ENCODE peak calls at places on chromosomes 1 and 21, in ten cellular contexts. One of them, this sample, is unnamed.
A peak's percentile ranks its signal among the peaks of the same experiment; 100 is the strongest.

GRCh38 chr1:24506706-24507422 is 4.2 kb downstream of the RCAN3 start:
- DNase-seq in GM03348: no peak
- DNase-seq in NCI-H748 treated with DMSO at 0.1 percent for 48 hours: no peak
- DNase-seq in iris pigment epithelial cell: no peak
- DNase-seq in omental fat pad: no peak
- DNase-seq in EL: no peak
- DNase-seq in brain pericyte: no peak
- DNase-seq in colonic mucosa: no peak
- DNase-seq in mesendoderm: peak; percentile 74
- DNase-seq in DMS53: no peak
- DNase-seq in this sample: no peak

GRCh38 chr1:21384620-21385019 is 55.3 kb upstream of the NBPF3 start:
- DNase-seq in GM03348: no peak
- DNase-seq in NCI-H748 treated with DMSO at 0.1 percent for 48 hours: no peak
- DNase-seq in iris pigment epithelial cell: no peak
- DNase-seq in omental fat pad: no peak
- DNase-seq in EL: no peak
- DNase-seq in brain pericyte: no peak
- DNase-seq in colonic mucosa: no peak
- DNase-seq in mesendoderm: no peak
- DNase-seq in DMS53: no peak
- DNase-seq in this sample: no peak

GRCh38 chr1:109133815-109134214 is 19.9 kb downstream of the ELAPOR1 start:
- DNase-seq in GM03348: no peak
- DNase-seq in NCI-H748 treated with DMSO at 0.1 percent for 48 hours: no peak
- DNase-seq in iris pigment epithelial cell: no peak
- DNase-seq in omental fat pad: no peak
- DNase-seq in EL: no peak
- DNase-seq in brain pericyte: no peak
- DNase-seq in colonic mucosa: peak; percentile 62
- DNase-seq in mesendoderm: no peak
- DNase-seq in DMS53: no peak
- DNase-seq in this sample: no peak

GRCh38 chr21:38800924-38801744 is 4.6 kb upstream of the ETS2 start:
- DNase-seq in GM03348: no peak
- DNase-seq in NCI-H748 treated with DMSO at 0.1 percent for 48 hours: no peak
- DNase-seq in iris pigment epithelial cell: no peak
- DNase-seq in omental fat pad: no peak
- DNase-seq in EL: no peak
- DNase-seq in brain pericyte: no peak
- DNase-seq in colonic mucosa: no peak
- DNase-seq in mesendoderm: no peak
- DNase-seq in DMS53: no peak
- DNase-seq in this sample: no peak

GRCh38 chr1:165369255-165369848 is 12.8 kb upstream of the LMX1A start:
- DNase-seq in GM03348: peak; percentile 82
- DNase-seq in NCI-H748 treated with DMSO at 0.1 percent for 48 hours: peak; percentile 22
- DNase-seq in iris pigment epithelial cell: peak; percentile 31
- DNase-seq in omental fat pad: no peak
- DNase-seq in EL: peak; percentile 41
- DNase-seq in brain pericyte: no peak
- DNase-seq in colonic mucosa: peak; percentile 60
- DNase-seq in mesendoderm: peak; percentile 56
- DNase-seq in DMS53: peak; percentile 65
- DNase-seq in this sample: no peak

GRCh38 chr1:162406811-162407210 is 5.1 kb downstream of the SH2D1B start:
- DNase-seq in GM03348: no peak
- DNase-seq in NCI-H748 treated with DMSO at 0.1 percent for 48 hours: no peak
- DNase-seq in iris pigment epithelial cell: peak; percentile 62
- DNase-seq in omental fat pad: no peak
- DNase-seq in EL: peak; percentile 20
- DNase-seq in brain pericyte: no peak
- DNase-seq in colonic mucosa: no peak
- DNase-seq in mesendoderm: no peak
- DNase-seq in DMS53: no peak
- DNase-seq in this sample: no peak

GRCh38 chr1:16207318-16208269 is 4.9 kb downstream of the ARHGEF19 start:
- DNase-seq in GM03348: peak; percentile 17
- DNase-seq in NCI-H748 treated with DMSO at 0.1 percent for 48 hours: no peak
- DNase-seq in iris pigment epithelial cell: no peak
- DNase-seq in omental fat pad: no peak
- DNase-seq in EL: peak; percentile 65
- DNase-seq in brain pericyte: no peak
- DNase-seq in colonic mucosa: peak; percentile 40
- DNase-seq in mesendoderm: peak; percentile 67
- DNase-seq in DMS53: no peak
- DNase-seq in this sample: no peak

GRCh38 chr1:202852163-202852904 is 36.6 kb downstream of the RABIF start:
- DNase-seq in GM03348: peak; percentile 48
- DNase-seq in NCI-H748 treated with DMSO at 0.1 percent for 48 hours: no peak
- DNase-seq in iris pigment epithelial cell: peak; percentile 76
- DNase-seq in omental fat pad: no peak
- DNase-seq in EL: peak; percentile 69
- DNase-seq in brain pericyte: no peak
- DNase-seq in colonic mucosa: peak; percentile 46
- DNase-seq in mesendoderm: peak; percentile 93
- DNase-seq in DMS53: peak; percentile 65
- DNase-seq in this sample: no peak

GRCh38 chr1:30381671-30382365 is 341.6 kb downstream of the MATN1 start:
- DNase-seq in GM03348: no peak
- DNase-seq in NCI-H748 treated with DMSO at 0.1 percent for 48 hours: no peak
- DNase-seq in iris pigment epithelial cell: no peak
- DNase-seq in omental fat pad: no peak
- DNase-seq in EL: no peak
- DNase-seq in brain pericyte: no peak
- DNase-seq in colonic mucosa: no peak
- DNase-seq in mesendoderm: no peak
- DNase-seq in DMS53: no peak
- DNase-seq in this sample: no peak

GRCh38 chr21:44051462-44051941 is 39.4 kb downstream of the TRAPPC10 start:
- DNase-seq in GM03348: no peak
- DNase-seq in NCI-H748 treated with DMSO at 0.1 percent for 48 hours: no peak
- DNase-seq in iris pigment epithelial cell: no peak
- DNase-seq in omental fat pad: no peak
- DNase-seq in EL: no peak
- DNase-seq in brain pericyte: peak; percentile 91
- DNase-seq in colonic mucosa: no peak
- DNase-seq in mesendoderm: no peak
- DNase-seq in DMS53: no peak
- DNase-seq in this sample: peak; percentile 75

GRCh38 chr1:60281360-60281932 is 207.9 kb upstream of the C1orf87 start:
- DNase-seq in GM03348: peak; percentile 75
- DNase-seq in NCI-H748 treated with DMSO at 0.1 percent for 48 hours: peak; percentile 83
- DNase-seq in iris pigment epithelial cell: peak; percentile 91
- DNase-seq in omental fat pad: peak; percentile 24
- DNase-seq in EL: peak; percentile 62
- DNase-seq in brain pericyte: peak; percentile 70
- DNase-seq in colonic mucosa: peak; percentile 68
- DNase-seq in mesendoderm: peak; percentile 88
- DNase-seq in DMS53: peak; percentile 99
- DNase-seq in this sample: peak; percentile 78

GRCh38 chr1:180923024-180923841 is 10.5 kb downstream of the KIAA1614 start:
- DNase-seq in GM03348: no peak
- DNase-seq in NCI-H748 treated with DMSO at 0.1 percent for 48 hours: no peak
- DNase-seq in iris pigment epithelial cell: peak; percentile 33
- DNase-seq in omental fat pad: no peak
- DNase-seq in EL: peak; percentile 56
- DNase-seq in brain pericyte: no peak
- DNase-seq in colonic mucosa: no peak
- DNase-seq in mesendoderm: peak; percentile 99
- DNase-seq in DMS53: no peak
- DNase-seq in this sample: no peak

GRCh38 chr1:20194224-20194623 is 7.9 kb upstream of the PLA2G2C start:
- DNase-seq in GM03348: no peak
- DNase-seq in NCI-H748 treated with DMSO at 0.1 percent for 48 hours: no peak
- DNase-seq in iris pigment epithelial cell: no peak
- DNase-seq in omental fat pad: no peak
- DNase-seq in EL: no peak
- DNase-seq in brain pericyte: no peak
- DNase-seq in colonic mucosa: no peak
- DNase-seq in mesendoderm: no peak
- DNase-seq in DMS53: no peak
- DNase-seq in this sample: no peak

GRCh38 chr21:44300262-44300959 is 558 bp downstream of the PFKL start:
- DNase-seq in GM03348: peak; percentile 95
- DNase-seq in NCI-H748 treated with DMSO at 0.1 percent for 48 hours: peak; percentile 23
- DNase-seq in iris pigment epithelial cell: peak; percentile 56
- DNase-seq in omental fat pad: no peak
- DNase-seq in EL: peak; percentile 67
- DNase-seq in brain pericyte: no peak
- DNase-seq in colonic mucosa: peak; percentile 85
- DNase-seq in mesendoderm: peak; percentile 42
- DNase-seq in DMS53: peak; percentile 80
- DNase-seq in this sample: no peak

GRCh38 chr21:23307065-23307464 is 2300.2 kb downstream of the MRPL39 start:
- DNase-seq in GM03348: no peak
- DNase-seq in NCI-H748 treated with DMSO at 0.1 percent for 48 hours: no peak
- DNase-seq in iris pigment epithelial cell: no peak
- DNase-seq in omental fat pad: no peak
- DNase-seq in EL: no peak
- DNase-seq in brain pericyte: no peak
- DNase-seq in colonic mucosa: no peak
- DNase-seq in mesendoderm: no peak
- DNase-seq in DMS53: no peak
- DNase-seq in this sample: no peak

GRCh38 chr1:35661474-35661795 is 20.1 kb upstream of the PSMB2 start:
- DNase-seq in GM03348: no peak
- DNase-seq in NCI-H748 treated with DMSO at 0.1 percent for 48 hours: no peak
- DNase-seq in iris pigment epithelial cell: no peak
- DNase-seq in omental fat pad: no peak
- DNase-seq in EL: no peak
- DNase-seq in brain pericyte: no peak
- DNase-seq in colonic mucosa: no peak
- DNase-seq in mesendoderm: no peak
- DNase-seq in DMS53: no peak
- DNase-seq in this sample: no peak

GRCh38 chr1:85628791-85629531 is 48.4 kb downstream of the CCN1 start:
- DNase-seq in GM03348: peak; percentile 68
- DNase-seq in NCI-H748 treated with DMSO at 0.1 percent for 48 hours: no peak
- DNase-seq in iris pigment epithelial cell: peak; percentile 91
- DNase-seq in omental fat pad: no peak
- DNase-seq in EL: peak; percentile 91
- DNase-seq in brain pericyte: peak; percentile 84
- DNase-seq in colonic mucosa: peak; percentile 53
- DNase-seq in mesendoderm: peak; percentile 67
- DNase-seq in DMS53: peak; percentile 92
- DNase-seq in this sample: no peak

GRCh38 chr1:15571266-15571665 is 13.6 kb downstream of the AGMAT start:
- DNase-seq in GM03348: no peak
- DNase-seq in NCI-H748 treated with DMSO at 0.1 percent for 48 hours: no peak
- DNase-seq in iris pigment epithelial cell: no peak
- DNase-seq in omental fat pad: no peak
- DNase-seq in EL: no peak
- DNase-seq in brain pericyte: no peak
- DNase-seq in colonic mucosa: no peak
- DNase-seq in mesendoderm: no peak
- DNase-seq in DMS53: no peak
- DNase-seq in this sample: no peak

GRCh38 chr1:40751802-40752201 is 31.8 kb upstream of the KCNQ4 start:
- DNase-seq in GM03348: no peak
- DNase-seq in NCI-H748 treated with DMSO at 0.1 percent for 48 hours: no peak
- DNase-seq in iris pigment epithelial cell: no peak
- DNase-seq in omental fat pad: no peak
- DNase-seq in EL: no peak
- DNase-seq in brain pericyte: no peak
- DNase-seq in colonic mucosa: no peak
- DNase-seq in mesendoderm: no peak
- DNase-seq in DMS53: no peak
- DNase-seq in this sample: no peak

GRCh38 chr1:229207916-229208315 is 63.0 kb upstream of the RAB4A start:
- DNase-seq in GM03348: no peak
- DNase-seq in NCI-H748 treated with DMSO at 0.1 percent for 48 hours: no peak
- DNase-seq in iris pigment epithelial cell: no peak
- DNase-seq in omental fat pad: no peak
- DNase-seq in EL: no peak
- DNase-seq in brain pericyte: no peak
- DNase-seq in colonic mucosa: no peak
- DNase-seq in mesendoderm: no peak
- DNase-seq in DMS53: peak; percentile 43
- DNase-seq in this sample: no peak

This sample was measured in coronary artery.